ENCODE peak calls at places on chromosomes 7 and 10, in nine cellular contexts. One of them, this sample, is unnamed.
A peak's percentile ranks its signal among the peaks of the same experiment; 100 is the strongest.

GRCh38 chr7:41108821-41109220 is 594.1 kb downstream of the INHBA start:
- DNase-seq in CD4-positive, alpha-beta T cell: no peak
- DNase-seq in CD8-positive, alpha-beta T cell: no peak
- DNase-seq in hypothalamus: no peak
- DNase-seq in tibial nerve: no peak
- DNase-seq in activated T-cell treated with anti-CD3 and anti-CD28 coated beads, Interleukin-2, amount 50 U/mL, for 72 hours: no peak
- DNase-seq in left kidney: no peak
- DNase-seq in GM13977: no peak
- DNase-seq in EH: no peak
- DNase-seq in this sample: no peak

GRCh38 chr7:120218702-120219101 is 54.3 kb upstream of the KCND2 start:
- DNase-seq in GM13977: no peak
- DNase-seq in CD4-positive, alpha-beta T cell: no peak
- DNase-seq in CD8-positive, alpha-beta T cell: no peak
- DNase-seq in hypothalamus: no peak
- DNase-seq in tibial nerve: no peak
- DNase-seq in left kidney: no peak
- DNase-seq in activated T-cell treated with anti-CD3 and anti-CD28 coated beads, Interleukin-2, amount 50 U/mL, for 72 hours: no peak
- DNase-seq in EH: no peak
- DNase-seq in this sample: no peak

GRCh38 chr7:44275829-44276570 is 49.4 kb downstream of the CAMK2B start:
- DNase-seq in EH: no peak
- DNase-seq in left kidney: peak; percentile 92
- DNase-seq in tibial nerve: no peak
- DNase-seq in GM13977: no peak
- DNase-seq in activated T-cell treated with anti-CD3 and anti-CD28 coated beads, Interleukin-2, amount 50 U/mL, for 72 hours: no peak
- DNase-seq in CD8-positive, alpha-beta T cell: no peak
- DNase-seq in hypothalamus: no peak
- DNase-seq in CD4-positive, alpha-beta T cell: no peak
- DNase-seq in this sample: no peak

GRCh38 chr10:32163774-32164148 is 107.5 kb upstream of the KIF5B start:
- DNase-seq in GM13977: no peak
- DNase-seq in tibial nerve: no peak
- DNase-seq in EH: no peak
- DNase-seq in hypothalamus: no peak
- DNase-seq in CD8-positive, alpha-beta T cell: no peak
- DNase-seq in activated T-cell treated with anti-CD3 and anti-CD28 coated beads, Interleukin-2, amount 50 U/mL, for 72 hours: no peak
- DNase-seq in CD4-positive, alpha-beta T cell: no peak
- DNase-seq in left kidney: no peak
- DNase-seq in this sample: no peak

GRCh38 chr10:132146941-132147915 is 39.5 kb upstream of the DPYSL4 start:
- DNase-seq in GM13977: no peak
- DNase-seq in activated T-cell treated with anti-CD3 and anti-CD28 coated beads, Interleukin-2, amount 50 U/mL, for 72 hours: no peak
- DNase-seq in hypothalamus: no peak
- DNase-seq in tibial nerve: no peak
- DNase-seq in left kidney: no peak
- DNase-seq in CD8-positive, alpha-beta T cell: no peak
- DNase-seq in CD4-positive, alpha-beta T cell: no peak
- DNase-seq in EH: no peak
- DNase-seq in this sample: no peak

GRCh38 chr7:26532490-26532889 is 240.8 kb downstream of the SNX10 start:
- DNase-seq in EH: no peak
- DNase-seq in CD8-positive, alpha-beta T cell: no peak
- DNase-seq in activated T-cell treated with anti-CD3 and anti-CD28 coated beads, Interleukin-2, amount 50 U/mL, for 72 hours: no peak
- DNase-seq in hypothalamus: no peak
- DNase-seq in tibial nerve: no peak
- DNase-seq in left kidney: no peak
- DNase-seq in GM13977: no peak
- DNase-seq in CD4-positive, alpha-beta T cell: no peak
- DNase-seq in this sample: no peak

GRCh38 chr7:141071260-141071854 is 2.5 kb upstream of the TMEM178B start:
- DNase-seq in CD8-positive, alpha-beta T cell: no peak
- DNase-seq in left kidney: peak; percentile 88
- DNase-seq in CD4-positive, alpha-beta T cell: no peak
- DNase-seq in EH: peak; percentile 14
- DNase-seq in activated T-cell treated with anti-CD3 and anti-CD28 coated beads, Interleukin-2, amount 50 U/mL, for 72 hours: peak; percentile 72
- DNase-seq in hypothalamus: peak; percentile 21
- DNase-seq in tibial nerve: no peak
- DNase-seq in GM13977: peak; percentile 40
- DNase-seq in this sample: no peak

GRCh38 chr10:89894051-89894450 is 192.7 kb downstream of the KIF20B start:
- DNase-seq in hypothalamus: no peak
- DNase-seq in CD4-positive, alpha-beta T cell: no peak
- DNase-seq in EH: peak; percentile 34
- DNase-seq in activated T-cell treated with anti-CD3 and anti-CD28 coated beads, Interleukin-2, amount 50 U/mL, for 72 hours: no peak
- DNase-seq in GM13977: no peak
- DNase-seq in tibial nerve: no peak
- DNase-seq in CD8-positive, alpha-beta T cell: no peak
- DNase-seq in left kidney: no peak
- DNase-seq in this sample: no peak

GRCh38 chr7:118104812-118105441 is 79.0 kb upstream of the LSM8 start:
- DNase-seq in left kidney: peak; percentile 58
- DNase-seq in EH: peak; percentile 3
- DNase-seq in CD4-positive, alpha-beta T cell: no peak
- DNase-seq in CD8-positive, alpha-beta T cell: no peak
- DNase-seq in hypothalamus: no peak
- DNase-seq in tibial nerve: no peak
- DNase-seq in GM13977: peak; percentile 9
- DNase-seq in activated T-cell treated with anti-CD3 and anti-CD28 coated beads, Interleukin-2, amount 50 U/mL, for 72 hours: no peak
- DNase-seq in this sample: no peak

GRCh38 chr7:148104924-148105323 is 485.6 kb upstream of the C7orf33 start:
- DNase-seq in GM13977: no peak
- DNase-seq in left kidney: no peak
- DNase-seq in CD8-positive, alpha-beta T cell: no peak
- DNase-seq in EH: no peak
- DNase-seq in tibial nerve: no peak
- DNase-seq in CD4-positive, alpha-beta T cell: no peak
- DNase-seq in hypothalamus: no peak
- DNase-seq in activated T-cell treated with anti-CD3 and anti-CD28 coated beads, Interleukin-2, amount 50 U/mL, for 72 hours: no peak
- DNase-seq in this sample: no peak

GRCh38 chr10:78412605-78413004 is 378.9 kb downstream of the RPS24 start:
- DNase-seq in EH: no peak
- DNase-seq in activated T-cell treated with anti-CD3 and anti-CD28 coated beads, Interleukin-2, amount 50 U/mL, for 72 hours: no peak
- DNase-seq in CD8-positive, alpha-beta T cell: no peak
- DNase-seq in GM13977: no peak
- DNase-seq in tibial nerve: no peak
- DNase-seq in CD4-positive, alpha-beta T cell: no peak
- DNase-seq in hypothalamus: no peak
- DNase-seq in left kidney: no peak
- DNase-seq in this sample: no peak

GRCh38 chr7:66913118-66914049 is 7.6 kb upstream of the TMEM248 start:
- DNase-seq in hypothalamus: no peak
- DNase-seq in GM13977: no peak
- DNase-seq in EH: no peak
- DNase-seq in CD4-positive, alpha-beta T cell: no peak
- DNase-seq in activated T-cell treated with anti-CD3 and anti-CD28 coated beads, Interleukin-2, amount 50 U/mL, for 72 hours: no peak
- DNase-seq in CD8-positive, alpha-beta T cell: no peak
- DNase-seq in tibial nerve: no peak
- DNase-seq in left kidney: no peak
- DNase-seq in this sample: no peak

GRCh38 chr7:3722396-3722846 is 421.4 kb downstream of the SDK1 start:
- DNase-seq in CD8-positive, alpha-beta T cell: peak; percentile 62
- DNase-seq in hypothalamus: no peak
- DNase-seq in left kidney: peak; percentile 74
- DNase-seq in CD4-positive, alpha-beta T cell: peak; percentile 23
- DNase-seq in EH: no peak
- DNase-seq in activated T-cell treated with anti-CD3 and anti-CD28 coated beads, Interleukin-2, amount 50 U/mL, for 72 hours: peak; percentile 21
- DNase-seq in tibial nerve: no peak
- DNase-seq in GM13977: no peak
- DNase-seq in this sample: no peak

GRCh38 chr7:114051871-114052324 is 133.1 kb upstream of the PPP1R3A start:
- DNase-seq in hypothalamus: no peak
- DNase-seq in CD8-positive, alpha-beta T cell: no peak
- DNase-seq in tibial nerve: no peak
- DNase-seq in left kidney: no peak
- DNase-seq in GM13977: no peak
- DNase-seq in EH: no peak
- DNase-seq in CD4-positive, alpha-beta T cell: no peak
- DNase-seq in activated T-cell treated with anti-CD3 and anti-CD28 coated beads, Interleukin-2, amount 50 U/mL, for 72 hours: no peak
- DNase-seq in this sample: no peak

This sample was measured in activated T-helper 9 cell treated with anti-CD3 and anti-CD28 coated beads, Interleukin-2, amount 50 U/mL, for 16 hours.